ENCODE peak calls at places on chromosome 13, in seven cellular contexts. W is tibial artery, H is RWPE2, Q is PC-9, T is heart left ventricle, X is dorsolateral prefrontal cortex, Y is heart right ventricle. U is an unnamed sample.

GRCh38 chr13:51804295-51805172 is 571 bp upstream of the DHRS12 start:
- DNase-seq in X (peak; percentile 49), H (no peak), T (peak; percentile 50), Q (no peak), Y (peak; percentile 50), W (no peak), U (peak; percentile 28)

GRCh38 chr13:60990032-60990733 is 425.5 kb downstream of the PCDH20 start:
- DNase-seq in Y (no peak), H (no peak), T (no peak), X (no peak), Q (no peak), W (no peak), U (no peak)

GRCh38 chr13:94312511-94313191 is 166.8 kb downstream of the DCT start:
- DNase-seq in Q (no peak), Y (no peak), H (no peak), X (no peak), W (no peak), T (no peak), U (no peak)

GRCh38 chr13:33616130-33616529 is 201.8 kb upstream of the RFC3 start:
- DNase-seq in W (no peak), Q (no peak), X (no peak), H (no peak), Y (no peak), T (no peak), U (no peak)

GRCh38 chr13:33230178-33230881 is 55.2 kb downstream of the STARD13 start:
- DNase-seq in T (no peak), Q (no peak), Y (no peak), X (no peak), W (no peak), H (no peak), U (no peak)

GRCh38 chr13:94933230-94933751 is 220.9 kb upstream of the SOX21 start:
- DNase-seq in X (no peak), Q (no peak), Y (no peak), T (no peak), H (no peak), W (no peak), U (no peak)

GRCh38 chr13:43528992-43529391 is 257.8 kb downstream of the ENOX1 start:
- DNase-seq in Y (no peak), W (no peak), X (no peak), H (no peak), Q (no peak), T (no peak), U (no peak)

GRCh38 chr13:78881054-78881453 is 222.1 kb upstream of the OBI1 start:
- DNase-seq in Q (no peak), T (no peak), X (no peak), Y (no peak), H (no peak), W (no peak), U (no peak)

GRCh38 chr13:73397486-73398020 is 338.7 kb downstream of the KLF5 start:
- DNase-seq in Y (no peak), T (no peak), X (no peak), W (no peak), Q (no peak), H (no peak), U (no peak)

GRCh38 chr13:73388586-73388985 is 329.8 kb downstream of the KLF5 start:
- DNase-seq in X (no peak), H (no peak), Q (no peak), T (no peak), W (no peak), Y (no peak), U (no peak)

GRCh38 chr13:73399347-73400216 is 340.8 kb downstream of the KLF5 start:
- DNase-seq in Q (peak; percentile 90), T (no peak), H (no peak), Y (no peak), X (no peak), W (no peak), U (peak; percentile 74)

GRCh38 chr13:73390100-73390499 is 331.3 kb downstream of the KLF5 start:
- DNase-seq in H (no peak), X (no peak), W (no peak), Y (no peak), T (no peak), Q (no peak), U (no peak)

DNA sequence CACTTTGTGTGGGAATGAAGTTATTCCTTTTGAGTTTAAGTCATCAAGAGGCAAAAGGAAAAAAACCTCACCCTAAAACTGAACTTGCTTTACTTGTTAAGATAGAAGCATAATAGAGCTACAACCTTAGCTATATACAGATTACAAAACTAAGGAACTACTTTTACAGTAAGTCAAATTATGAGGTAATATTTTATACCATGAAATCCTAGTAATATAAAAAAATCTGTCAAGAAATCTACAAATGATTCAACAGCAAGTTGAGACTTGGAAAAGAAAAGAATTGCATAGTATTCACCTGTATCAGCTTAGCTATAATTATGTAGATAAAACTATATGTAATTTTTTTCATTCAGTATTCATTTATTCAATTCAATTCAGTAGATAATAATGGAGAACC is 335.3 kb downstream of the KLF5 start:
- DNase-seq in H (no peak), Q (no peak), X (no peak), Y (no peak), W (no peak), T (no peak), U (no peak)
- H3K27ac ChIP-seq in H (no peak overlapping the region), Q (no peak overlapping the region), X (no peak overlapping the region), Y (no peak overlapping the region), W (no peak overlapping the region), T (no peak overlapping the region), U (no peak overlapping the region)

DNA sequence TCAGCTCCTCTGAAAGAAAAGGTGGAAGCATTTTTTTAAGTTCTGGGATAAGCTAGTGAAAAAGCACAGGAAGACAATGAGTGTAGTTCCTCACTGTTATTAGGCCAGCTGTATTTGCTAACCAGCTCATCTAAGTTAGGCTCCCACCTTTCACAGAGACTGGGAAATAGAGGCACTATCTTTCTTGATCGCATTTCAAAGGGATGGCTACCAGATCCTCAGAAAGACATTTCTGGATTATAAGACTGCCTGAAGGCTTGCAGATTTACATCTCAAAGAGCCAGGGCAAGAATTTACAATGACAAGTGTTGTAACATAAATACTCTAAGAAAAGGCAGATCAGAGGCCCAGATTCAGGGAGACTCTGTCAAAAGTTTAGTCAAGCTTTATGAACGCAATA is 1005.5 kb downstream of the PCDH9 start:
- DNase-seq in H (no peak), W (no peak), Q (no peak), Y (no peak), T (no peak), X (no peak), U (no peak)
- H3K27me3 ChIP-seq in H (no peaks in the 10 kb centered on the region), W (no peaks in the 10 kb centered on the region), Q (no peaks in the 10 kb centered on the region), Y (no peaks in the 10 kb centered on the region), T (no peaks in the 10 kb centered on the region), X (no peaks in the 10 kb centered on the region), U (no peaks in the 10 kb centered on the region)

GRCh38 chr13:48317511-48317981 is 14.0 kb downstream of the RB1 start:
- DNase-seq in W (no peak), Y (no peak), X (no peak), H (no peak), Q (no peak), T (no peak), U (no peak)
- H3K27ac ChIP-seq in W (no peak overlapping the region), Y (peak overlapping the region; percentile 54), X (no peak overlapping the region), H (no peak overlapping the region), Q (no peak overlapping the region), T (peak overlapping the region; percentile 54), U (no peak overlapping the region)

GRCh38 chr13:111922086-111922485 is 144.9 kb upstream of the SOX1 start:
- DNase-seq in H (no peak), Q (no peak), Y (no peak), W (no peak), T (no peak), X (no peak), U (no peak)
- H3K27me3 ChIP-seq in H (peaks cover 8% of the 10 kb centered on the region), Q (peaks cover 100% of the 10 kb centered on the region), Y (peaks cover 10% of the 10 kb centered on the region), W (no peaks in the 10 kb centered on the region), T (peaks cover 11% of the 10 kb centered on the region), X (peaks cover 4% of the 10 kb centered on the region), U (no peaks in the 10 kb centered on the region)

GRCh38 chr13:74206061-74206561 is 71.9 kb upstream of the KLF12 start:
- DNase-seq in T (no peak), X (no peak), Y (no peak), H (no peak), Q (no peak), W (no peak), U (no peak)
- H3K27ac ChIP-seq in T (no peak overlapping the region), X (no peak overlapping the region), Y (no peak overlapping the region), H (no peak overlapping the region), Q (no peak overlapping the region), W (no peak overlapping the region), U (no peak overlapping the region)

DNA sequence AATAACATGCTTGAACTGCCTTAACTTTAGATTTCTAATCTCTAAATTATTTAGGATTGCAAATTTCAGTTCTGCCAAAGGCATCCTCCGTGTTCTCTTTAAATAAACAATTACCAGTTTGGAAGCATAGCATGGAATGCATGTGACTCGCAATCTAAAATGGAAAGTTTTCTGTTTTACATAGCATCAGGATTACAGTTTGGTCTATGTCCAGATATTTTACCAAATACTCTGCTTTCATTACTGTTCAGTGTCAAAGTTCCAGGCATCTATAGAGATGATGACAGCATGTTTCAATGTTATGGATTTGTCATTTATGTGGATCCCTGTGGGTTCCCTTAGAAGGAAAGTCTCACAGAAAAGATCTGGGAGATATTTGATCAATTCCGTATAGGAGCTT is 16.8 kb downstream of the FLT1 start:
- DNase-seq in T (no peak), W (no peak), Q (no peak), H (no peak), Y (no peak), X (no peak), U (no peak)
- H3K27me3 ChIP-seq in T (no peaks in the 10 kb centered on the region), W (no peaks in the 10 kb centered on the region), Q (peaks cover 54% of the 10 kb centered on the region), H (peaks cover 10% of the 10 kb centered on the region), Y (peaks cover 7% of the 10 kb centered on the region), X (peaks cover 8% of the 10 kb centered on the region), U (no peaks in the 10 kb centered on the region)